ENCODE peak calls at places on chromosomes 5 and 9, in nine cellular contexts. U is fibroblast of mammary gland, I is hepatocyte, B is fibroblast of pulmonary artery, A is kidney epithelial cell, L is lower leg skin, P is dorsolateral prefrontal cortex, F is ovary, D is upper lobe of left lung. Y is an unnamed sample.

GRCh38 chr5:106397700-106398099 is 1273.0 kb downstream of the EFNA5 start:
- DNase-seq in U (peak), I (no peak), B (peak), A (peak), L (peak), P (no peak), F (no peak), D (no peak), Y (peak)

GRCh38 chr5:33817301-33817700 is 74.5 kb downstream of the ADAMTS12 start:
- DNase-seq in U (no peak), I (no peak), B (no peak), A (no peak), L (no peak), P (no peak), F (no peak), D (no peak), Y (no peak)

GRCh38 chr9:6739218-6739617 is 18.6 kb upstream of the KDM4C start:
- DNase-seq in U (peak), I (peak), B (no peak), A (no peak), L (no peak), P (no peak), F (no peak), D (no peak), Y (no peak)

GRCh38 chr5:80704221-80704620 is 49.4 kb upstream of the DHFR start:
- DNase-seq in U (no peak), I (no peak), B (no peak), A (no peak), L (no peak), P (no peak), F (no peak), D (no peak), Y (no peak)

GRCh38 chr5:124494540-124495116 is 251.8 kb downstream of the ZNF608 start:
- DNase-seq in U (no peak), I (no peak), B (no peak), A (no peak), L (no peak), P (no peak), F (no peak), D (no peak), Y (no peak)

GRCh38 chr9:128882677-128883590 is 1.0 kb downstream of the LRRC8A start:
- DNase-seq in U (peak), I (no peak), B (peak), A (no peak), L (no peak), P (no peak), F (peak), D (no peak), Y (no peak)

GRCh38 chr5:115640274-115640673 is 14.4 kb upstream of the TMED7 start:
- DNase-seq in U (no peak), I (no peak), B (no peak), A (no peak), L (no peak), P (no peak), F (no peak), D (no peak), Y (no peak)

GRCh38 chr9:69955536-69956355 is 87.9 kb upstream of the MAMDC2 start:
- DNase-seq in U (no peak), I (no peak), B (no peak), A (no peak), L (no peak), P (no peak), F (no peak), D (no peak), Y (no peak)

GRCh38 chr9:27258662-27259061 is 38.3 kb downstream of the EQTN start:
- DNase-seq in U (no peak), I (no peak), B (no peak), A (no peak), L (no peak), P (no peak), F (no peak), D (no peak), Y (no peak)

GRCh38 chr5:149938791-149939358 is 5.7 kb downstream of the PDE6A start:
- DNase-seq in U (peak), I (peak), B (peak), A (peak), L (no peak), P (no peak), F (no peak), D (peak), Y (peak)

GRCh38 chr5:150615141-150615699 is 25.2 kb upstream of the SYNPO start:
- DNase-seq in U (peak), I (no peak), B (peak), A (no peak), L (no peak), P (no peak), F (peak), D (no peak), Y (no peak)

GRCh38 chr9:96450613-96451544 is 910 bp downstream of the HABP4 start:
- DNase-seq in U (peak), I (peak), B (peak), A (no peak), L (peak), P (peak), F (peak), D (peak), Y (no peak)

GRCh38 chr9:100112677-100113336 is 13.8 kb downstream of the INVS start:
- DNase-seq in U (no peak), I (no peak), B (no peak), A (no peak), L (no peak), P (no peak), F (no peak), D (no peak), Y (no peak)

GRCh38 chr5:99763021-99763814 is 772.0 kb upstream of the FAM174A start:
- DNase-seq in U (no peak), I (peak), B (no peak), A (no peak), L (no peak), P (no peak), F (no peak), D (no peak), Y (no peak)

GRCh38 chr9:15606667-15607472 is 54.0 kb downstream of the CCDC171 start:
- DNase-seq in U (peak), I (peak), B (peak), A (no peak), L (no peak), P (no peak), F (no peak), D (no peak), Y (no peak)

GRCh38 chr5:14825977-14826376 is 45.6 kb downstream of the ANKH start:
- DNase-seq in U (no peak), I (no peak), B (no peak), A (no peak), L (no peak), P (no peak), F (no peak), D (no peak), Y (no peak)

GRCh38 chr5:150184990-150185952 is 4.6 kb upstream of the SLC6A7 start:
- DNase-seq in U (no peak), I (peak), B (no peak), A (no peak), L (no peak), P (no peak), F (no peak), D (no peak), Y (no peak)

GRCh38 chr9:5499889-5500398 is 10.4 kb upstream of the PDCD1LG2 start:
- DNase-seq in U (peak), I (peak), B (peak), A (no peak), L (peak), P (no peak), F (no peak), D (peak), Y (no peak)

GRCh38 chr5:168528521-168529360 is at the start of gene FBLL1:
- DNase-seq in U (peak), I (peak), B (peak), A (no peak), L (no peak), P (peak), F (peak), D (no peak), Y (no peak)

GRCh38 chr9:91089405-91090131 is 272.1 kb downstream of the AUH start:
- DNase-seq in U (peak), I (peak), B (peak), A (no peak), L (no peak), P (no peak), F (no peak), D (peak), Y (no peak)

GRCh38 chr5:66554211-66554610 is 42.0 kb upstream of the MAST4 start:
- DNase-seq in U (peak), I (no peak), B (peak), A (peak), L (peak), P (no peak), F (no peak), D (peak), Y (peak)

GRCh38 chr5:374631-375335 is 53.3 kb downstream of the AHRR start:
- DNase-seq in U (no peak), I (no peak), B (no peak), A (no peak), L (peak), P (no peak), F (no peak), D (peak), Y (no peak)
- H3K4me3 ChIP-seq in U (no peak), I (no peak), B (no peak), A (no peak), L (no peak), P (no peak), F (no peak), D (no peak), Y (no peak)

GRCh38 chr9:28820741-28821140 is 1247.5 kb upstream of the C9orf72 start:
- DNase-seq in U (no peak), I (no peak), B (no peak), A (no peak), L (no peak), P (no peak), F (no peak), D (no peak), Y (no peak)
- TF ChIP-seq CTCF in U (no peak), I (no peak), B (no peak), A (no peak), L (no peak), P (no peak), F (no peak), D (no peak), Y (peak)

GRCh38 chr9:35904338-35904737 is 1.7 kb upstream of the HRCT1 start:
- DNase-seq in U (no peak), I (no peak), B (no peak), A (no peak), L (no peak), P (no peak), F (no peak), D (no peak), Y (no peak)

GRCh38 chr9:35904966-35905781 is 828 bp upstream of the HRCT1 start:
- DNase-seq in U (peak), I (no peak), B (no peak), A (no peak), L (no peak), P (no peak), F (peak), D (no peak), Y (no peak)

GRCh38 chr9:35907732-35908483 is 1.4 kb upstream of the SPAAR start:
- DNase-seq in U (peak), I (peak), B (peak), A (peak), L (peak), P (no peak), F (peak), D (peak), Y (peak)

GRCh38 chr9:35906923-35907699 is 1.1 kb downstream of the HRCT1 start:
- DNase-seq in U (peak), I (peak), B (peak), A (no peak), L (peak), P (no peak), F (peak), D (peak), Y (no peak)

GRCh38 chr9:35905912-35906679 is at the start of gene HRCT1:
- DNase-seq in U (peak), I (peak), B (peak), A (peak), L (peak), P (peak), F (peak), D (peak), Y (peak)
- H3K4me3 ChIP-seq in U (peak), I (no peak), B (peak), A (no peak), L (no peak), P (no peak), F (peak), D (peak), Y (peak)

DNA sequence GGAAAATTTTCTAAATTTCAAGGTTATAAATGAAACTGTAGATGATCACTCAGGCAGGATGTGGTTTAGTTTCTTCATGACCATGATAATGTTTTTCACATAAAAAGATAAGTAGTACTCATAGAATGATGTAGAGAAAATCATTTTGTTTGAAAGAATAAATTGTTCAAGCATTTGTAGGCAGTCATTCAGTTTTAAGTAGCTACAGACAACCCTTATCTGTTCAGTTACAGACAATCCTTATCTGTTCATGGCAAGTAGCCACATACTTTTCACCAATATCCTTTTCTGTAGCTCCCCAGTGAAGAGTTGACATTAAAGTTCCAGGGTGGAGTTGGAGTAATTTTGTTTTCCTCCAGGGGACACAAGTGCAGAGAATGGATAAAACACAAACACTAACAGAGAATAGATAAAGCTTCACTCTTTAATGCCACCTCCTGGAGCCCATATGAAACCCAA is 278.1 kb upstream of the TNC start:
- DNase-seq in U (no peak), I (no peak), B (no peak), A (no peak), L (no peak), P (no peak), F (no peak), D (no peak), Y (no peak)
- TF ChIP-seq CTCF in U (no peak), I (no peak), B (no peak), A (no peak), L (no peak), P (no peak), F (no peak), D (no peak), Y (peak)

GRCh38 chr5:73816656-73817420 is 190.8 kb downstream of the ARHGEF28 start:
- DNase-seq in U (peak), I (no peak), B (peak), A (no peak), L (no peak), P (no peak), F (no peak), D (no peak), Y (no peak)

GRCh38 chr5:73812457-73812856 is 186.5 kb downstream of the ARHGEF28 start:
- DNase-seq in U (no peak), I (no peak), B (no peak), A (no peak), L (no peak), P (no peak), F (no peak), D (no peak), Y (no peak)

GRCh38 chr5:73812962-73813588 is 187.1 kb downstream of the ARHGEF28 start:
- DNase-seq in U (no peak), I (peak), B (no peak), A (peak), L (peak), P (no peak), F (no peak), D (peak), Y (peak)

GRCh38 chr5:73815631-73816030 is 189.6 kb downstream of the ARHGEF28 start:
- DNase-seq in U (no peak), I (no peak), B (no peak), A (no peak), L (no peak), P (no peak), F (no peak), D (no peak), Y (no peak)

DNA sequence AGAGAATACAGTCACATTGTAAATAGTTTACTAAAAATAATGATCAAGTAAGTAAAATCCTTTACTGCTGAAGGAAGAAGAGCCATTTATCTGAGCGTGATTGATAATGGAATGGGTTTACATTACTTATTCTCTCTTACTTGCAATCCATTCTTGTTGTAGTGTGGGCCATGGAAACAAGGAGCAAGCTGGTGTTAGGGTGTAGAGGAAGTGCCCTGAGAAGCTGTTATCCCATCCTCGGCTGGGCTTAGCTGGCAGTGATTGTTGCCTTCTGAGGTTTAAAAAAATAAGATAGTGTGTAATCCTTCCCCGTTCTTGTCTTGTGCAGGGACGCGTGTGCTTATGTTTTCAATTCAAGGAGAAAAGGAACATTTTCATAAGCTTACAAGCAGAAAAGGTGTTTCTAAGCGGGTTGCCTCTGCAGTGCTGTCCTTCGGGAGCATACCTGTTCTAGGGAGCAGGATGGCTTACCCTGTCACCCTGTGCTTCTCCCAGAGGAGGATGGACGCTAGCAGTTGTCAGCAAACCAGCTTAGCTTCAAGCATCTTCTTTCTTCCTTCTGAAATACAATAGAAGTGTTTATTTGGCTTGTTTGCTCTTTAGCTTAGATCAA is 188.3 kb downstream of the ARHGEF28 start:
- DNase-seq in U (no peak), I (no peak), B (no peak), A (no peak), L (no peak), P (no peak), F (no peak), D (no peak), Y (no peak)
- H3K4me3 ChIP-seq in U (no peak), I (no peak), B (no peak), A (peak), L (no peak), P (no peak), F (peak), D (peak), Y (peak)